ENCODE peak calls at places on chromosomes 12 and 14, in six cellular contexts. M, F, T, I, K and B are unnamed samples.

GRCh38 chr12:34357791-34358190 is 335.5 kb downstream of the ALG10 start:
- DNase-seq in M (no peak), F (no peak), T (no peak), I (no peak), K (no peak), B (no peak)

GRCh38 chr12:18719922-18720321 is 17.9 kb downstream of the PLCZ1 start:
- DNase-seq in M (no peak), F (no peak), T (no peak), I (no peak), K (no peak), B (no peak)

GRCh38 chr12:75781532-75782046 is 250.0 kb downstream of the PHLDA1 start:
- DNase-seq in M (no peak), F (no peak), T (no peak), I (peak), K (no peak), B (peak)

GRCh38 chr12:78229491-78230209 is 399.0 kb downstream of the NAV3 start:
- DNase-seq in M (no peak), F (no peak), T (peak), I (peak), K (peak), B (peak)

GRCh38 chr14:100528962-100529560 is 58.2 kb downstream of the BEGAIN start:
- DNase-seq in M (no peak), F (no peak), T (no peak), I (peak), K (no peak), B (no peak)

GRCh38 chr12:23186950-23187349 is 562.0 kb downstream of the ETNK1 start:
- DNase-seq in M (no peak), F (no peak), T (no peak), I (no peak), K (no peak), B (no peak)

GRCh38 chr12:93243689-93244513 is 133.8 kb upstream of the NUDT4 start:
- DNase-seq in M (no peak), F (no peak), T (no peak), I (peak), K (no peak), B (peak)

GRCh38 chr12:124480469-124481256 is 86.7 kb downstream of the NCOR2 start:
- DNase-seq in M (no peak), F (no peak), T (no peak), I (no peak), K (no peak), B (peak)

GRCh38 chr12:22625671-22626251 is 790 bp downstream of the ETNK1 start:
- DNase-seq in M (peak), F (no peak), T (peak), I (peak), K (peak), B (peak)

GRCh38 chr12:11630046-11630706 is 19.3 kb upstream of the ETV6 start:
- DNase-seq in M (no peak), F (no peak), T (no peak), I (no peak), K (peak), B (no peak)

GRCh38 chr14:57831981-57832380 is 33.9 kb downstream of the SLC35F4 start:
- DNase-seq in M (no peak), F (no peak), T (no peak), I (no peak), K (no peak), B (peak)

GRCh38 chr12:113214938-113215400 is 6.3 kb upstream of the TPCN1 start:
- DNase-seq in M (no peak), F (no peak), T (no peak), I (peak), K (no peak), B (peak)

GRCh38 chr12:124130717-124131670 is 158.0 kb downstream of the ZNF664 start:
- DNase-seq in M (no peak), F (no peak), T (no peak), I (no peak), K (peak), B (no peak)

GRCh38 chr12:123942277-123942653 is 30.4 kb downstream of the CCDC92 start:
- DNase-seq in M (peak), F (no peak), T (peak), I (peak), K (no peak), B (peak)

GRCh38 chr12:115402443-115403170 is 718.6 kb upstream of the TBX3 start:
- DNase-seq in M (no peak), F (no peak), T (no peak), I (peak), K (no peak), B (no peak)

GRCh38 chr14:103880334-103880985 is 33.1 kb upstream of the PPP1R13B start:
- DNase-seq in M (peak), F (peak), T (peak), I (peak), K (peak), B (peak)

GRCh38 chr14:101150010-101150409 is 246.5 kb upstream of the RTL1 start:
- DNase-seq in M (no peak), F (no peak), T (no peak), I (no peak), K (no peak), B (no peak)

GRCh38 chr12:132592261-132592970 is 18.0 kb downstream of the LRCOL1 start:
- DNase-seq in M (no peak), F (no peak), T (no peak), I (no peak), K (no peak), B (no peak)